ENCODE peak calls at places on chromosomes 5 and 9, in five cellular contexts. Y, D, C, A and F are unnamed samples.

GRCh38 chr9:88818495-88819201 is 172.6 kb upstream of the S1PR3 start:
- DNase-seq in A (no peak), C (no peak), D (peak), Y (no peak), F (no peak)

GRCh38 chr5:106080540-106080939 is 1590.2 kb downstream of the EFNA5 start:
- DNase-seq in D (no peak), Y (no peak), A (no peak), C (no peak), F (no peak)

GRCh38 chr9:130732793-130733221 is 39.2 kb downstream of the EXOSC2 start:
- DNase-seq in A (no peak), C (peak), Y (no peak), D (no peak), F (no peak)

GRCh38 chr5:89034588-89034987 is 151.6 kb upstream of the MEF2C start:
- DNase-seq in A (no peak), D (no peak), Y (no peak), C (peak), F (no peak)

GRCh38 chr5:178328826-178329225 is 96.2 kb upstream of the PHYKPL start:
- DNase-seq in D (no peak), Y (no peak), A (no peak), C (no peak), F (peak)

GRCh38 chr5:140148508-140148907 is 22.8 kb downstream of the IGIP start:
- DNase-seq in A (no peak), Y (no peak), D (peak), C (no peak), F (no peak)

GRCh38 chr5:79086116-79086515 is 16.5 kb downstream of the BHMT2 start:
- DNase-seq in D (no peak), A (no peak), C (no peak), Y (no peak), F (no peak)

GRCh38 chr5:148697177-148697820 is 43.0 kb upstream of the HTR4 start:
- DNase-seq in A (no peak), C (peak), Y (no peak), D (no peak), F (no peak)

GRCh38 chr5:172904643-172905345 is 54.4 kb upstream of the RPL26L1 start:
- DNase-seq in Y (peak), A (peak), C (peak), D (peak), F (peak)

GRCh38 chr5:157689942-157690689 is 18.8 kb downstream of the C5orf52 start:
- DNase-seq in D (peak), Y (no peak), C (no peak), A (no peak), F (no peak)

GRCh38 chr9:9615086-9615485 is 997.7 kb downstream of the PTPRD start:
- DNase-seq in A (no peak), C (no peak), D (no peak), Y (no peak), F (peak)

GRCh38 chr5:142758062-142758802 is 11.9 kb upstream of the ARHGAP26 start:
- DNase-seq in D (no peak), Y (no peak), A (no peak), C (no peak), F (no peak)

GRCh38 chr5:39419830-39420229 is 5.0 kb downstream of the DAB2 start:
- DNase-seq in Y (no peak), D (no peak), C (no peak), A (no peak), F (no peak)

GRCh38 chr5:39423331-39423751 is 1.4 kb downstream of the DAB2 start:
- DNase-seq in A (peak), C (no peak), D (peak), Y (no peak), F (no peak)

GRCh38 chr5:39422886-39423285 is 1.9 kb downstream of the DAB2 start:
- DNase-seq in C (no peak), D (no peak), Y (no peak), A (no peak), F (no peak)

GRCh38 chr5:39420482-39421145 is 4.2 kb downstream of the DAB2 start:
- DNase-seq in C (no peak), Y (peak), D (no peak), A (peak), F (peak)

DNA sequence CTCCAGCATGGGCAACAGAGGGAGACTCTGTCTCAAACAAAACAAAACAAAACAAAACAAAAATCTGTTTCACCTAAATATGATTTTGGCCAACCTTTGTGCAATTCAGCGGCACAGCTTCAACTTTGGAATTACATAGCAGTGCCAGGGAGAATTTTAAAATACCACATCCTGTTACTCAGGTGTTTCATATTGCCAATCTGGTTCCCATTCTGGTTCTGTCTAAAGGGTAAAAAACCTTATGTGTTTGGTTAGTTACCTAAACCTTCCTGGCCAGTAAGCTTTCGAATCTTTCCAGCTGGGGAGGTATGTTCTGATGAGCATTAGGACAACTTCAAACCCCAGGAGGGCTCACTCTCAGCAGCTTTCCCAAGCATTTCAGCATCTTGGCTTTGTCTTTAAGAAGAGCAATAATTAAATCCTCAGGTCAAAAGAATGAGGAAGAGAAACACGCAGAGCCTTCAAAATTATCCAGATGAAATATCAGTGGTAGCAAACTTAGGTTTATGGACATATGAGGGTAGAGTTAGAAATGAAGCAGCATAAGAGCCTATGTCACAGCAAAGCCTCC is 2.7 kb downstream of the DAB2 start:
- DNase-seq in C (peak), Y (no peak), D (no peak), A (no peak), F (no peak)
- H3K4me3 ChIP-seq in C (no peak), Y (no peak), D (no peak), A (peak), F (peak)

GRCh38 chr9:14924821-14925220 is 14.6 kb upstream of the FREM1 start:
- DNase-seq in D (no peak), Y (no peak), A (no peak), C (peak), F (no peak)
- H3K4me3 ChIP-seq in D (no peak), Y (no peak), A (no peak), C (no peak), F (peak)

DNA sequence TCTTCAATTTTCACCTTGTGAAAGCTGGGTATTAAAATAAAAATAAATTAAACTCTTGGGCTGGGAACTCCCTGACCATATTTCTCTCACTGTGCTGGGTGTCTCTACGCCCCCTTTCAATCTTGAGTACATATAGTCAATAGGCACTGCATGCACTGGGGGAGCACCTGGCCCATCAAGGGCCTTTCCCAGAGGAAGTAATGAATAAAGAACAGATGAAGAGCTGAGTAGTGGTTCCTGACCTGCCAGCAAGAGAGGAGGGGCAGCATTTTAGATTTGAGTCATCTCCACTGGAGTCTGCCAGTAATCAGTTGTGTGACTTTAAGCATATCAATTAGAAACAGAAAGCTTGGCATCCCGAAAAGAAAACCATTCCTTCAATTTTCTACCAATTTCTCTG is 6.2 kb downstream of the MAPKAP1 start:
- DNase-seq in A (no peak), D (peak), Y (no peak), C (peak), F (no peak)
- H3K4me3 ChIP-seq in A (no peak), D (peak), Y (no peak), C (no peak), F (no peak)

DNA sequence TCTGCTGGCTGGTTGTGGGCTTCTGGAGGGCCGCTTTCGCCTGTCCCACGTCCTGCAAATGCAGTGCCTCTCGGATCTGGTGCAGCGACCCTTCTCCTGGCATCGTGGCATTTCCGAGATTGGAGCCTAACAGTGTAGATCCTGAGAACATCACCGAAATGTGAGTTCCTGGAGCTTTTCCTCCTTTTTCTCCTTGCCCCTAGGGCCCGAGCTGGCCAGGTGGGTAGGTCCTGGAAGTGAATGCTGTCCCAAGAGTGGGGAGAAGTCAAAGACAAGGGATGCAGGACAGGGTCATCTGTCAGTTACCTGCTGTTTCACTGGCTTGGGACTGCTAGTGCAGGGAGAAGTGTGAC is 1.2 kb downstream of the NTRK2 start:
- DNase-seq in A (no peak), D (no peak), Y (no peak), C (no peak), F (no peak)
- H3K4me3 ChIP-seq in A (no peak), D (peak), Y (peak), C (no peak), F (peak)

DNA sequence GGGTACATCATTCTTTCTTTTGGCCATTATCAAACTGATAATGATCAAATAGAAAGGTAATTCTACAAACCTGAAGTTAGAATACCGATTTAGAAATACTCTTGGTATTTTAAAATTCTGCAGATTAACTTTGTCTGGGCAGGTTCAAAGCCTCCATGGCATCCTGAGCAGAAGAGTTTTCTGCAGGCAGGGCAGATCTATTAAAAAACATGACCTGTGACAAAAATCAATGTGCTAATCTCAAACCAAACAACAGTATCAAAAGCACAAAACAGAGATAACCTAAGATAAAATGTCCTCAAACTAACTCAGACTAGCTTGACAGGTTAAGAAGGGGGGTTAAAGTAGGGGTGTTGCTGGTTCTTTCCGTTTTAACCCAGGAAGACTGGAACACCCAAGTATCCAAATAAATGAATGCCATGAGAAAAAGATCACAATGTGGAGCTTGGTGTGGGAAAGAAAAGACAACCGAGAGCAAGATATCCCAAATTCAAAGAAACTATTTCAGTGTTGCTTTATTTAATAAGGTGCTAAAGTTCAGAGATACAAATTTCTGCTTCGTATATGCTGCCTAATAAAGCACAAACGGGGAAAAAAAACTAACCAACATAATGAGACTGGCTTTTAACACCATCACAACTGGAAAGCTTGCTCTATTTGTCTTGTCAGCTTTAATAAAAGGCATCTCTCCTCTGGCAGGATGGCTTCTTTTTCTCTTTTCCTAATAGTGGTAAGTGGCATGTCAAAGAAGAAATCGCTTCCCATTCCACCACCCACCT is 2.4 kb downstream of the EFNA5 start:
- DNase-seq in C (no peak), D (no peak), A (no peak), Y (no peak), F (no peak)
- H3K4me3 ChIP-seq in C (peak), D (peak), A (no peak), Y (no peak), F (no peak)